ENCODE peak calls at places on chromosomes 5 and 9, in five cellular contexts. One of them, this sample, is unnamed. For H3K4me1, the result is how much of the 10 kb centered on the place peaks cover.

GRCh38 chr5:106610041-106610440 is 1060.7 kb downstream of the EFNA5 start:
- DNase-seq in neural progenitor cell: no peak
- DNase-seq in tibial artery: no peak
- DNase-seq in K562: no peak
- DNase-seq in lung: no peak
- DNase-seq in this sample: no peak

GRCh38 chr9:91433180-91433579 is 9.5 kb upstream of the NFIL3 start:
- DNase-seq in K562: peak
- DNase-seq in tibial artery: no peak
- DNase-seq in neural progenitor cell: no peak
- DNase-seq in lung: no peak
- DNase-seq in this sample: peak

GRCh38 chr9:120441446-120442279 is 138.3 kb downstream of the CDK5RAP2 start:
- DNase-seq in K562: no peak
- DNase-seq in lung: no peak
- DNase-seq in neural progenitor cell: no peak
- DNase-seq in tibial artery: no peak
- DNase-seq in this sample: peak

GRCh38 chr5:158364367-158364766 is 505.4 kb upstream of the CLINT1 start:
- DNase-seq in lung: no peak
- DNase-seq in K562: no peak
- DNase-seq in neural progenitor cell: peak
- DNase-seq in tibial artery: no peak
- DNase-seq in this sample: no peak

GRCh38 chr9:72718503-72718902 is 197.1 kb downstream of the TMC1 start:
- DNase-seq in neural progenitor cell: no peak
- DNase-seq in lung: no peak
- DNase-seq in K562: peak
- DNase-seq in tibial artery: no peak
- DNase-seq in this sample: no peak

GRCh38 chr9:36802171-36802920 is 229.7 kb downstream of the MELK start:
- DNase-seq in lung: no peak
- DNase-seq in K562: no peak
- DNase-seq in neural progenitor cell: no peak
- DNase-seq in tibial artery: no peak
- DNase-seq in this sample: peak

GRCh38 chr9:98923724-98924123 is 20.0 kb upstream of the COL15A1 start:
- DNase-seq in lung: no peak
- DNase-seq in tibial artery: no peak
- DNase-seq in K562: no peak
- DNase-seq in neural progenitor cell: peak
- DNase-seq in this sample: no peak

GRCh38 chr9:22136446-22137140 is 127.5 kb upstream of the CDKN2B start:
- DNase-seq in tibial artery: no peak
- DNase-seq in K562: no peak
- DNase-seq in neural progenitor cell: no peak
- DNase-seq in lung: no peak
- DNase-seq in this sample: peak

GRCh38 chr9:76213751-76214150 is 180.5 kb downstream of the RFK start:
- DNase-seq in K562: no peak
- DNase-seq in neural progenitor cell: no peak
- DNase-seq in lung: no peak
- DNase-seq in tibial artery: no peak
- DNase-seq in this sample: no peak

GRCh38 chr9:129174724-129175514 is 3.1 kb downstream of the IER5L start:
- DNase-seq in K562: peak
- DNase-seq in tibial artery: peak
- DNase-seq in neural progenitor cell: peak
- DNase-seq in lung: peak
- DNase-seq in this sample: peak

GRCh38 chr5:136046231-136046630 is 17.4 kb downstream of the TGFBI start:
- DNase-seq in neural progenitor cell: no peak
- DNase-seq in K562: no peak
- DNase-seq in tibial artery: peak
- DNase-seq in lung: no peak
- DNase-seq in this sample: no peak

GRCh38 chr9:3191715-3192114 is 334.1 kb downstream of the RFX3 start:
- DNase-seq in tibial artery: no peak
- DNase-seq in K562: no peak
- DNase-seq in lung: no peak
- DNase-seq in neural progenitor cell: no peak
- DNase-seq in this sample: no peak

GRCh38 chr9:137813651-137814415 is 63.7 kb upstream of the CACNA1B start:
- DNase-seq in lung: peak
- DNase-seq in K562: no peak
- DNase-seq in tibial artery: no peak
- DNase-seq in neural progenitor cell: no peak
- DNase-seq in this sample: peak

GRCh38 chr9:114719290-114719689 is 37.3 kb upstream of the TEX48 start:
- DNase-seq in neural progenitor cell: no peak
- DNase-seq in lung: no peak
- DNase-seq in K562: no peak
- DNase-seq in tibial artery: no peak
- DNase-seq in this sample: no peak

GRCh38 chr5:155629597-155629996 is 616.0 kb downstream of the KIF4B start:
- DNase-seq in tibial artery: no peak
- DNase-seq in K562: no peak
- DNase-seq in lung: no peak
- DNase-seq in neural progenitor cell: no peak
- DNase-seq in this sample: no peak

GRCh38 chr5:158080112-158080511 is 221.2 kb upstream of the CLINT1 start:
- DNase-seq in K562: no peak
- DNase-seq in tibial artery: no peak
- DNase-seq in neural progenitor cell: peak
- DNase-seq in lung: no peak
- DNase-seq in this sample: no peak

GRCh38 chr5:171168177-171168576 is 140.9 kb upstream of the TLX3 start:
- DNase-seq in K562: no peak
- DNase-seq in lung: no peak
- DNase-seq in neural progenitor cell: no peak
- DNase-seq in tibial artery: no peak
- DNase-seq in this sample: no peak

GRCh38 chr5:111122398-111122797 is 30.2 kb downstream of the WDR36 start:
- DNase-seq in tibial artery: no peak
- DNase-seq in lung: no peak
- DNase-seq in K562: no peak
- DNase-seq in neural progenitor cell: no peak
- DNase-seq in this sample: no peak

GRCh38 chr9:133031496-133031911 is 707 bp downstream of the GTF3C5 start:
- DNase-seq in neural progenitor cell: peak
- DNase-seq in K562: peak
- DNase-seq in lung: no peak
- DNase-seq in tibial artery: no peak
- DNase-seq in this sample: no peak

GRCh38 chr9:520315-520714 is 305.6 kb downstream of the DOCK8 start:
- DNase-seq in tibial artery: no peak
- DNase-seq in neural progenitor cell: no peak
- DNase-seq in lung: no peak
- DNase-seq in K562: no peak
- DNase-seq in this sample: no peak

GRCh38 chr9:92196909-92197308 is 81.7 kb upstream of the SPTLC1 start:
- DNase-seq in K562: no peak
- DNase-seq in lung: no peak
- DNase-seq in neural progenitor cell: no peak
- DNase-seq in tibial artery: no peak
- DNase-seq in this sample: peak

GRCh38 chr5:140591747-140592372 is 27.2 kb downstream of the SLC35A4 start:
- DNase-seq in tibial artery: no peak
- DNase-seq in neural progenitor cell: no peak
- DNase-seq in K562: no peak
- DNase-seq in lung: no peak
- DNase-seq in this sample: peak

GRCh38 chr9:114117996-114118830 is 19.1 kb upstream of the KIF12 start:
- DNase-seq in lung: peak
- DNase-seq in neural progenitor cell: no peak
- DNase-seq in K562: no peak
- DNase-seq in tibial artery: no peak
- DNase-seq in this sample: no peak

GRCh38 chr9:38687389-38687842 is 32.5 kb downstream of the FAM240B start:
- DNase-seq in lung: peak
- DNase-seq in neural progenitor cell: no peak
- DNase-seq in K562: peak
- DNase-seq in tibial artery: no peak
- DNase-seq in this sample: peak

GRCh38 chr5:171405615-171406014 is 13.8 kb upstream of the FGF18 start:
- DNase-seq in neural progenitor cell: no peak
- DNase-seq in K562: no peak
- DNase-seq in lung: no peak
- DNase-seq in tibial artery: no peak
- DNase-seq in this sample: no peak

GRCh38 chr9:75108571-75108970 is 20.3 kb downstream of the OSTF1 start:
- DNase-seq in neural progenitor cell: no peak
- DNase-seq in lung: no peak
- DNase-seq in tibial artery: no peak
- DNase-seq in K562: no peak
- DNase-seq in this sample: no peak

GRCh38 chr5:136174021-136174659 is 18.8 kb downstream of the SMIM32 start:
- DNase-seq in K562: peak
- DNase-seq in neural progenitor cell: peak
- DNase-seq in tibial artery: no peak
- DNase-seq in lung: no peak
- DNase-seq in this sample: no peak

GRCh38 chr5:19193631-19194030 is 794.4 kb downstream of the CDH18 start:
- DNase-seq in K562: no peak
- DNase-seq in tibial artery: no peak
- DNase-seq in lung: no peak
- DNase-seq in neural progenitor cell: no peak
- DNase-seq in this sample: no peak
- TF ChIP-seq CTCF in K562: no peak
- TF ChIP-seq CTCF in tibial artery: no peak
- TF ChIP-seq CTCF in lung: no peak
- TF ChIP-seq CTCF in neural progenitor cell: no peak
- TF ChIP-seq CTCF in this sample: no peak

GRCh38 chr5:112232651-112233050 is 186.4 kb downstream of the EPB41L4A start:
- DNase-seq in tibial artery: no peak
- DNase-seq in lung: no peak
- DNase-seq in K562: no peak
- DNase-seq in neural progenitor cell: no peak
- DNase-seq in this sample: no peak
- H3K4me1 ChIP-seq in tibial artery: under half
- H3K4me1 ChIP-seq in lung: under half
- H3K4me1 ChIP-seq in K562: under half
- H3K4me1 ChIP-seq in neural progenitor cell: under half
- H3K4me1 ChIP-seq in this sample: under half

GRCh38 chr5:176408590-176408989 is 7.7 kb downstream of the CLTB start:
- DNase-seq in K562: no peak
- DNase-seq in neural progenitor cell: no peak
- DNase-seq in tibial artery: no peak
- DNase-seq in lung: no peak
- DNase-seq in this sample: no peak

GRCh38 chr5:176402684-176403083 is 13.7 kb downstream of the CLTB start:
- DNase-seq in K562: no peak
- DNase-seq in neural progenitor cell: no peak
- DNase-seq in tibial artery: peak
- DNase-seq in lung: no peak
- DNase-seq in this sample: no peak

GRCh38 chr5:176406436-176407052 is 9.8 kb downstream of the CLTB start:
- DNase-seq in neural progenitor cell: no peak
- DNase-seq in K562: no peak
- DNase-seq in tibial artery: no peak
- DNase-seq in lung: no peak
- DNase-seq in this sample: no peak

GRCh38 chr5:176407456-176408244 is 8.7 kb downstream of the CLTB start:
- DNase-seq in tibial artery: no peak
- DNase-seq in K562: no peak
- DNase-seq in neural progenitor cell: no peak
- DNase-seq in lung: no peak
- DNase-seq in this sample: no peak

DNA sequence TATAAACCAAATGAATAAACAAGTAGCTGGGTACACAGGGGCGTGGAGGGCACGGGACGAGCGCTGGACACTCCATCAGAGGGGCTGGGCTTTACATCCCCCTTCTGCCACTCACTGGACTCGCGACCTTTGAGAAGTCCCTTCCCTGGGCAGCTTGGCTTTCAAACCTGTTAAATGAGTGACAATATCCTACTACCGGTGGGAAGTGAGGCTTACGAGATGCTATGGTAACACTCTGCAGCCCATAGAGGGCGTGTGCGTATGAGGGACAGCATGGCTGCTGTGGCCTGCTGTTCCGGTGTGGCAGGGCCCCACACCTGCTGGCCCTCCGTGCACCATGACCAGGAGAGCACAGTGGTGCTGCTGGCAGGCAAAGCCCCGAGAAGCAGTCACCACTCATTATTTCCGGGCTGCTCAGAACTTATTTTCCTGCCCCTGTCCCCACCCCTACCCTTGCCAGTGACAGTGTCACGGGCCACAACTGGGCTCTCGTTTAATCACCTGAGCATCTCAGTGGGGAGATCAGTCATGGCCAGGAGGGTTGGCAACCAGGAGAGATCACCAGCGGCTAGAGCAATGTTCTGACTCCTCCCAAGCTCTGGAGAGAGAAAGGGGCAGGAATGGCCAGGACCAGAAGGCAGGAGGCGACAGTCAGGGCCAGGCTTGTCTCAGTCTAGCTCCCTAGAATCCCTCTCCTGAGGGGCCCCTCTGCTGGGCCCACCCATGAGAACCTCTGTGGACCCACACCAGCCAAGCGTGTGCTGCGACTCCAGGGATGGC is 10.5 kb downstream of the CLTB start:
- DNase-seq in neural progenitor cell: peak
- DNase-seq in tibial artery: no peak
- DNase-seq in lung: no peak
- DNase-seq in K562: no peak
- DNase-seq in this sample: no peak
- TF ChIP-seq CTCF in neural progenitor cell: peak
- TF ChIP-seq CTCF in tibial artery: no peak
- TF ChIP-seq CTCF in lung: no peak
- TF ChIP-seq CTCF in K562: peak
- TF ChIP-seq CTCF in this sample: no peak

GRCh38 chr5:139393497-139394122 is 1.3 kb downstream of the PROB1 start:
- DNase-seq in K562: no peak
- DNase-seq in neural progenitor cell: peak
- DNase-seq in tibial artery: no peak
- DNase-seq in lung: no peak
- DNase-seq in this sample: no peak
- H3K4me1 ChIP-seq in K562: under half
- H3K4me1 ChIP-seq in neural progenitor cell: under half
- H3K4me1 ChIP-seq in tibial artery: under half
- H3K4me1 ChIP-seq in lung: under half
- H3K4me1 ChIP-seq in this sample: under half

DNA sequence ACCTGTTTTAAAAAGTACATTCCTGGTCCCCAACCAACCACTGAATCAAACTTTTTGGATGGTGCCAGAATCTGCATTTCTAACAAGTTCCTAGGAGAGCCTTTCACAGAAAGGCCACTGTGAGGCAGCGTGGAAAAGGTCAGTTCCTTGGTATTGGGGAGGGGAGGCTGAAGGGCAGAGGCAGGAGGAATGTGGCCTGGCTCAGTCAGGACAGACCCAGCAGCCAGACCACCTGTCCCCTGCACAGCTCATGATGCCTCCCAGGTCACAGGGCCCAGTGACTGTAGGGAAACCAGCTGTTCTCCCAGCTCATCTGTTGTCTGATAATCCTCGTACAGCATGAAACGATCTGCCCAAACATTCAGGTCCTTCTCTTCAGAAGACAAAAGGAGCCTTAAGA is 132.9 kb downstream of the LHFPL2 start:
- DNase-seq in neural progenitor cell: peak
- DNase-seq in K562: no peak
- DNase-seq in tibial artery: no peak
- DNase-seq in lung: no peak
- DNase-seq in this sample: no peak
- TF ChIP-seq CTCF in neural progenitor cell: no peak
- TF ChIP-seq CTCF in K562: peak
- TF ChIP-seq CTCF in tibial artery: no peak
- TF ChIP-seq CTCF in lung: no peak
- TF ChIP-seq CTCF in this sample: no peak

GRCh38 chr5:54663876-54664275 is 146.3 kb downstream of the SNX18 start:
- DNase-seq in tibial artery: peak
- DNase-seq in lung: no peak
- DNase-seq in neural progenitor cell: no peak
- DNase-seq in K562: no peak
- DNase-seq in this sample: peak
- H3K4me1 ChIP-seq in tibial artery: under half
- H3K4me1 ChIP-seq in lung: under half
- H3K4me1 ChIP-seq in neural progenitor cell: under half
- H3K4me1 ChIP-seq in K562: under half
- H3K4me1 ChIP-seq in this sample: under half

This sample was measured in foreskin keratinocyte.